ENCODE peak calls at places on chromosomes 3 and 15, in eight cellular contexts. I is AG04450, Z is thoracic aorta, D is fibroblast of lung, Y is heart left ventricle, S is ovary, K is uterus, A is colonic mucosa. O is an unnamed sample.

GRCh38 chr3:186844908-186845307 is 2.4 kb downstream of the ADIPOQ start:
- DNase-seq in Y (no peak), D (no peak), I (no peak), S (no peak), K (no peak), A (no peak), Z (no peak), O (no peak)

GRCh38 chr15:33256874-33257273 is 53.9 kb upstream of the RYR3 start:
- DNase-seq in Y (no peak), S (no peak), Z (no peak), I (no peak), K (no peak), D (no peak), A (no peak), O (no peak)

GRCh38 chr3:151721294-151721693 is 12.4 kb upstream of the AADACL2 start:
- DNase-seq in K (no peak), I (no peak), S (no peak), A (no peak), Z (no peak), Y (no peak), D (no peak), O (no peak)

GRCh38 chr3:172903642-172904041 is 153.1 kb downstream of the ECT2 start:
- DNase-seq in K (no peak), I (no peak), D (no peak), Z (no peak), S (no peak), Y (no peak), A (no peak), O (no peak)

GRCh38 chr3:94159062-94159726 is 96.3 kb downstream of the NSUN3 start:
- DNase-seq in Y (no peak), Z (no peak), K (no peak), S (no peak), D (peak; percentile 60), A (no peak), I (no peak), O (no peak)

GRCh38 chr3:169980055-169980454 is 13.4 kb downstream of the SEC62 start:
- DNase-seq in I (peak; percentile 27), D (peak; percentile 46), Y (no peak), K (no peak), A (no peak), S (no peak), Z (no peak), O (no peak)

GRCh38 chr3:56914646-56915045 is 112.9 kb upstream of the ARHGEF3 start:
- DNase-seq in I (no peak), Z (no peak), A (no peak), S (no peak), K (no peak), D (no peak), Y (no peak), O (no peak)

GRCh38 chr3:112773864-112774263 is 72.8 kb downstream of the CD200R1L start:
- DNase-seq in D (no peak), S (no peak), A (no peak), K (no peak), Z (no peak), Y (no peak), I (no peak), O (no peak)

GRCh38 chr3:120102674-120103073 is 8.4 kb upstream of the GSK3B start:
- DNase-seq in Z (no peak), S (no peak), K (no peak), A (no peak), Y (no peak), D (no peak), I (no peak), O (no peak)

GRCh38 chr3:148991219-148992026 is at the start of gene GYG1:
- DNase-seq in S (peak; percentile 87), Y (peak; percentile 86), I (peak; percentile 38), Z (peak; percentile 45), D (peak; percentile 79), A (peak; percentile 79), K (peak; percentile 81), O (peak; percentile 77)

GRCh38 chr3:148992635-148993230 is 1.4 kb downstream of the GYG1 start:
- DNase-seq in Z (no peak), S (no peak), I (no peak), D (no peak), Y (no peak), K (no peak), A (no peak), O (no peak)

GRCh38 chr3:148992027-148992634 is 791 bp downstream of the GYG1 start:
- DNase-seq in K (peak; percentile 55), Y (peak; percentile 63), D (peak; percentile 34), Z (peak; percentile 20), A (peak; percentile 44), I (no peak), S (no peak), O (no peak)

GRCh38 chr3:148990211-148990610 is 1.1 kb upstream of the GYG1 start:
- DNase-seq in D (no peak), Z (no peak), A (no peak), Y (no peak), S (no peak), I (no peak), K (no peak), O (no peak)
- H3K27ac ChIP-seq in D (peak overlapping the region; percentile 83), Z (peak overlapping the region; percentile 98), A (no peak overlapping the region), Y (no peak overlapping the region), S (peak overlapping the region; percentile 97), I (no peak overlapping the region), K (peak overlapping the region; percentile 97), O (peak overlapping the region; percentile 76)

GRCh38 chr3:128502-128901 is 68.1 kb upstream of the CHL1 start:
- DNase-seq in A (no peak), I (no peak), K (no peak), Y (no peak), S (no peak), D (no peak), Z (no peak), O (no peak)

GRCh38 chr3:132904-133303 is 63.7 kb upstream of the CHL1 start:
- DNase-seq in K (no peak), A (no peak), D (no peak), I (no peak), Y (no peak), Z (no peak), S (no peak), O (no peak)

GRCh38 chr3:131163-131889 is 65.2 kb upstream of the CHL1 start:
- DNase-seq in Y (peak; percentile 21), A (no peak), S (no peak), Z (no peak), I (no peak), K (no peak), D (no peak), O (no peak)

GRCh38 chr3:132378-132777 is 64.2 kb upstream of the CHL1 start:
- DNase-seq in D (no peak), A (no peak), K (no peak), Y (no peak), Z (no peak), I (no peak), S (no peak), O (no peak)
- H3K9me3 ChIP-seq in D (no peaks in the 10 kb centered on the region), A (no peaks in the 10 kb centered on the region), K (no peaks in the 10 kb centered on the region), Y (no peaks in the 10 kb centered on the region), Z (no peaks in the 10 kb centered on the region), I (no peaks in the 10 kb centered on the region), S (no peaks in the 10 kb centered on the region), O (no peaks in the 10 kb centered on the region)

GRCh38 chr3:141368925-141369794 is 856 bp downstream of the ZBTB38 start:
- DNase-seq in D (peak; percentile 90), K (no peak), Y (no peak), I (no peak), A (no peak), Z (no peak), S (no peak), O (no peak)
- H3K4me3 ChIP-seq in D (peak overlapping the region; percentile 46), K (peak overlapping the region; percentile 10), Y (peak overlapping the region; percentile 54), I (peak overlapping the region; percentile 51), A (peak overlapping the region; percentile 8), Z (peak overlapping the region; percentile 73), S (no peak overlapping the region), O (no peak overlapping the region)

DNA sequence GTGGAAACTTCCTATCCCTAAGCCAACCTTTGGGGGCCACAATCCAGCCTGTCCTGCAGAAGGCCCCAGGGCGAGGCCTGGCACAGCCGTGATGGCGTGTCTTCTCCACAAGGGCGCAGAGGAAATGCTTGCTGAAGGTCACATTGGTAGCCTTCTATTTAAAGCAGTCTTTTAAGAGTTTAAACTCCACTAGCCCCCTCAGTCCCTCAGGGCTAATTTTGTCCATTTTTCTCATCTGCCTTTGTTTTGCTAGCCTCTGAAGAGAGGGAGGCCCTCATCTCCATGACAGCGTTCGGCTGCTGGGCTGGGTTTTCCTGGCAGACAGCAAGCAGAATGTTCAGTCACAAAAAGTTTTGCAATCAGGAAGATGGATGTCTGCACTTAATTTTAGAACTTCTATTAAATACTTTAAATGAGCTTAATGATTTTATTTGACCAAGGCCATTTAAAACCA is 40.8 kb downstream of the RARB start:
- DNase-seq in Z (no peak), A (peak; percentile 27), S (peak; percentile 67), D (peak; percentile 82), I (no peak), K (peak; percentile 80), Y (peak; percentile 72), O (no peak)
- H3K27ac ChIP-seq in Z (peak overlapping the region; percentile 80), A (no peak overlapping the region), S (peak overlapping the region; percentile 60), D (peak overlapping the region; percentile 51), I (no peak overlapping the region), K (no peak overlapping the region), Y (no peak overlapping the region), O (no peak overlapping the region)

GRCh38 chr15:96972201-96972600 is 641.7 kb downstream of the NR2F2 start:
- DNase-seq in K (no peak), D (no peak), Y (no peak), A (no peak), Z (no peak), S (no peak), I (no peak), O (no peak)
- H3K9me3 ChIP-seq in K (no peaks in the 10 kb centered on the region), D (no peaks in the 10 kb centered on the region), Y (no peaks in the 10 kb centered on the region), A (no peaks in the 10 kb centered on the region), Z (no peaks in the 10 kb centered on the region), S (no peaks in the 10 kb centered on the region), I (peaks cover 22% of the 10 kb centered on the region), O (no peaks in the 10 kb centered on the region)

GRCh38 chr3:147413712-147414325 is 4.7 kb downstream of the ZIC1 start:
- DNase-seq in S (no peak), Y (no peak), D (no peak), A (no peak), I (no peak), K (no peak), Z (no peak), O (no peak)
- H3K4me3 ChIP-seq in S (peak overlapping the region; percentile 16), Y (peak overlapping the region; percentile 29), D (peak overlapping the region; percentile 46), A (no peak overlapping the region), I (peak overlapping the region; percentile 25), K (no peak overlapping the region), Z (peak overlapping the region; percentile 59), O (no peak overlapping the region)

DNA sequence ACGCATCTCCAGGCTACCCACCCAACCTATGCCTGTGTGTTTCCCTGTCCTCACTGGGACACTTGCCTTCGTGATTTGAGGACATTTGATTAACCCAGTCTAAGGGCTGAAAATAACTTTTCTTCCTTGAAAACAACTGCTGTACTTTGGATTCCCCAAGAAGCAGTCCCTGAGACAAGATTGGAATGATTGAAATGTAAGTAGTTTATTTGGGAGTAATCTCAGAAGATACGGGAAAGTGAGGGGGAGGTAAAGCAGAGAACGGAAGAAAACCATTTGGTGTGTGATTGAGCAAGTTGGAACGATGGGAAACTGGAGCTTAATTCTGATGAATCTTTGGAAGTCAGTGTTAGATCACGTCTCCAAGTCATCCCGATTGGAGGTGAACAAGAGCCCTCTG is 143.8 kb upstream of the LMCD1 start:
- DNase-seq in K (no peak), A (no peak), Z (no peak), D (no peak), Y (no peak), S (no peak), I (no peak), O (no peak)
- H3K27ac ChIP-seq in K (no peak overlapping the region), A (no peak overlapping the region), Z (no peak overlapping the region), D (no peak overlapping the region), Y (no peak overlapping the region), S (no peak overlapping the region), I (no peak overlapping the region), O (peak overlapping the region; percentile 74)

O was measured in naive thymus-derived CD4-positive, alpha-beta T cell.